ENCODE peak calls at places on chromosomes 13 and 19, in ten cellular contexts. U, V, B, G, T, D, K, J, I and P are unnamed samples.

GRCh38 chr13:33740134-33740538 is 77.8 kb upstream of the RFC3 start:
- DNase-seq in B (no peak), D (no peak), J (no peak), I (no peak), V (peak), T (no peak), K (peak), G (no peak), U (no peak), P (no peak)

GRCh38 chr13:26589754-26590153 is 32.3 kb downstream of the WASF3 start:
- DNase-seq in B (no peak), K (peak), I (no peak), J (no peak), G (peak), V (no peak), U (no peak), D (no peak), T (no peak), P (no peak)

GRCh38 chr13:45584816-45585215 is 30.7 kb downstream of the ERICH6B start:
- DNase-seq in V (no peak), G (no peak), U (no peak), I (no peak), D (no peak), J (no peak), B (no peak), T (no peak), K (no peak), P (no peak)

GRCh38 chr19:46602392-46603194 is 1.5 kb downstream of the CALM3 start:
- DNase-seq in K (no peak), I (peak), J (no peak), D (no peak), G (peak), T (no peak), B (peak), U (no peak), V (no peak), P (no peak)

GRCh38 chr19:47257411-47258169 is 1.3 kb downstream of the CCDC9 start:
- DNase-seq in J (no peak), I (no peak), G (peak), V (no peak), B (no peak), D (no peak), T (no peak), K (no peak), U (no peak), P (no peak)

GRCh38 chr19:5470264-5470671 is 15.1 kb downstream of the ZNRF4 start:
- DNase-seq in U (no peak), T (no peak), B (no peak), K (no peak), G (no peak), V (no peak), J (no peak), D (no peak), I (no peak), P (no peak)

GRCh38 chr19:58248886-58249285 is 20.2 kb downstream of the ZNF544 start:
- DNase-seq in J (no peak), D (no peak), T (no peak), I (no peak), B (no peak), V (no peak), U (no peak), K (no peak), G (no peak), P (no peak)

GRCh38 chr19:10431943-10432735 is 11.8 kb downstream of the PDE4A start:
- DNase-seq in U (peak), D (no peak), J (peak), B (peak), V (no peak), K (no peak), T (no peak), G (peak), I (peak), P (peak)

GRCh38 chr13:41011382-41011956 is 7.6 kb downstream of the ELF1 start:
- DNase-seq in K (no peak), I (no peak), U (no peak), V (no peak), J (no peak), D (no peak), T (no peak), B (no peak), G (no peak), P (no peak)

GRCh38 chr19:48102870-48103751 is 7.5 kb downstream of the PLA2G4C start:
- DNase-seq in D (no peak), K (peak), G (no peak), B (no peak), U (no peak), I (no peak), V (no peak), T (no peak), J (peak), P (no peak)

GRCh38 chr13:104140557-104140956 is 1074.3 kb upstream of the SLC10A2 start:
- DNase-seq in G (no peak), U (no peak), B (no peak), I (no peak), J (no peak), K (peak), V (no peak), D (no peak), T (no peak), P (no peak)

GRCh38 chr19:6452899-6453298 is 6.7 kb downstream of the SLC25A23 start:
- DNase-seq in J (no peak), D (no peak), B (no peak), V (no peak), U (no peak), G (no peak), T (no peak), I (no peak), K (no peak), P (no peak)

GRCh38 chr13:35987572-35988513 is 143.3 kb downstream of the DCLK1 start:
- DNase-seq in I (no peak), V (no peak), J (no peak), B (no peak), G (no peak), K (no peak), D (no peak), T (no peak), U (no peak), P (no peak)